ENCODE peak calls at places on chromosomes 7 and 10, in five cellular contexts. One of them, this sample, is unnamed.
A peak's percentile ranks its signal among the peaks of the same experiment; 100 is the strongest.

GRCh38 chr7:29623976-29624375 is 60.3 kb downstream of the PRR15 start:
- DNase-seq in mesenchymal stem cell: no peak
- DNase-seq in PC-9: peak; percentile 82
- DNase-seq in GM23338: no peak
- DNase-seq in stomach: no peak
- DNase-seq in this sample: no peak

GRCh38 chr7:137454169-137455166 is 110.9 kb upstream of the PTN start:
- DNase-seq in stomach: no peak
- DNase-seq in PC-9: no peak
- DNase-seq in GM23338: peak; percentile 66
- DNase-seq in mesenchymal stem cell: peak; percentile 97
- DNase-seq in this sample: no peak

GRCh38 chr7:6395898-6396582 is 51.7 kb downstream of the DAGLB start:
- DNase-seq in GM23338: no peak
- DNase-seq in mesenchymal stem cell: no peak
- DNase-seq in PC-9: no peak
- DNase-seq in stomach: no peak
- DNase-seq in this sample: no peak

GRCh38 chr7:2355079-2356008 is 717 bp downstream of the EIF3B start:
- DNase-seq in GM23338: peak; percentile 75
- DNase-seq in mesenchymal stem cell: peak; percentile 34
- DNase-seq in PC-9: peak; percentile 25
- DNase-seq in stomach: no peak
- DNase-seq in this sample: no peak

GRCh38 chr7:46854958-46855473 is 726.9 kb downstream of the TNS3 start:
- DNase-seq in GM23338: no peak
- DNase-seq in mesenchymal stem cell: peak; percentile 12
- DNase-seq in stomach: no peak
- DNase-seq in PC-9: no peak
- DNase-seq in this sample: no peak

GRCh38 chr7:140888087-140888486 is 36.6 kb downstream of the BRAF start:
- DNase-seq in GM23338: no peak
- DNase-seq in PC-9: no peak
- DNase-seq in mesenchymal stem cell: peak; percentile 46
- DNase-seq in stomach: no peak
- DNase-seq in this sample: no peak

GRCh38 chr10:63713191-63714144 is 192.3 kb downstream of the REEP3 start:
- DNase-seq in PC-9: no peak
- DNase-seq in stomach: peak; percentile 78
- DNase-seq in mesenchymal stem cell: peak; percentile 88
- DNase-seq in GM23338: peak; percentile 99
- DNase-seq in this sample: no peak

GRCh38 chr7:38465946-38466345 is 165.2 kb downstream of the AMPH start:
- DNase-seq in mesenchymal stem cell: no peak
- DNase-seq in PC-9: no peak
- DNase-seq in GM23338: no peak
- DNase-seq in stomach: no peak
- DNase-seq in this sample: no peak

GRCh38 chr10:132878730-132879407 is 63.5 kb downstream of the CFAP46 start:
- DNase-seq in GM23338: peak; percentile 62
- DNase-seq in PC-9: no peak
- DNase-seq in stomach: peak; percentile 10
- DNase-seq in mesenchymal stem cell: no peak
- DNase-seq in this sample: no peak

GRCh38 chr7:913736-914520 is 37.6 kb downstream of the GET4 start:
- DNase-seq in GM23338: no peak
- DNase-seq in PC-9: peak; percentile 98
- DNase-seq in stomach: peak; percentile 88
- DNase-seq in mesenchymal stem cell: no peak
- DNase-seq in this sample: no peak

GRCh38 chr7:18345641-18346234 is 149.8 kb upstream of the HDAC9 start:
- DNase-seq in stomach: peak; percentile 27
- DNase-seq in mesenchymal stem cell: peak; percentile 52
- DNase-seq in GM23338: peak; percentile 88
- DNase-seq in PC-9: peak; percentile 51
- DNase-seq in this sample: no peak

GRCh38 chr7:90222811-90223725 is 11.5 kb downstream of the STEAP2 start:
- DNase-seq in mesenchymal stem cell: no peak
- DNase-seq in PC-9: no peak
- DNase-seq in GM23338: no peak
- DNase-seq in stomach: no peak
- DNase-seq in this sample: no peak

GRCh38 chr7:127652333-127653248 is 597 bp downstream of the SND1 start:
- DNase-seq in mesenchymal stem cell: peak; percentile 53
- DNase-seq in PC-9: no peak
- DNase-seq in stomach: no peak
- DNase-seq in GM23338: peak; percentile 40
- DNase-seq in this sample: no peak

GRCh38 chr10:28925154-28925663 is 247.9 kb downstream of the BAMBI start:
- DNase-seq in stomach: no peak
- DNase-seq in PC-9: no peak
- DNase-seq in GM23338: peak; percentile 74
- DNase-seq in mesenchymal stem cell: no peak
- DNase-seq in this sample: no peak

GRCh38 chr7:97218767-97219166 is 101.3 kb downstream of the SDHAF3 start:
- DNase-seq in stomach: no peak
- DNase-seq in GM23338: no peak
- DNase-seq in mesenchymal stem cell: no peak
- DNase-seq in PC-9: no peak
- DNase-seq in this sample: no peak

GRCh38 chr7:519429-519973 is at the start of gene PDGFA:
- DNase-seq in stomach: peak; percentile 68
- DNase-seq in PC-9: peak; percentile 62
- DNase-seq in GM23338: no peak
- DNase-seq in mesenchymal stem cell: peak; percentile 62
- DNase-seq in this sample: no peak

GRCh38 chr10:110793128-110793812 is 78.5 kb upstream of the PDCD4 start:
- DNase-seq in PC-9: no peak
- DNase-seq in stomach: no peak
- DNase-seq in mesenchymal stem cell: no peak
- DNase-seq in GM23338: no peak
- DNase-seq in this sample: no peak

GRCh38 chr7:44626620-44627019 is 20.2 kb downstream of the OGDH start:
- DNase-seq in GM23338: no peak
- DNase-seq in PC-9: no peak
- DNase-seq in mesenchymal stem cell: no peak
- DNase-seq in stomach: no peak
- DNase-seq in this sample: no peak
- H3K4me1 ChIP-seq in GM23338: peaks cover 18% of the 10 kb centered on the region
- H3K4me1 ChIP-seq in PC-9: peaks cover 14% of the 10 kb centered on the region
- H3K4me1 ChIP-seq in mesenchymal stem cell: peaks cover 21% of the 10 kb centered on the region
- H3K4me1 ChIP-seq in stomach: peaks cover 97% of the 10 kb centered on the region
- H3K4me1 ChIP-seq in this sample: peaks cover 4% of the 10 kb centered on the region

GRCh38 chr7:150668977-150669376 is 16.5 kb upstream of the GIMAP2 start:
- DNase-seq in PC-9: no peak
- DNase-seq in mesenchymal stem cell: no peak
- DNase-seq in GM23338: no peak
- DNase-seq in stomach: no peak
- DNase-seq in this sample: no peak
- H3K4me3 ChIP-seq in PC-9: no peak overlapping the region
- H3K4me3 ChIP-seq in mesenchymal stem cell: no peak overlapping the region
- H3K4me3 ChIP-seq in GM23338: no peak overlapping the region
- H3K4me3 ChIP-seq in stomach: no peak overlapping the region
- H3K4me3 ChIP-seq in this sample: no peak overlapping the region

GRCh38 chr7:21944616-21945373 is 904 bp downstream of the CDCA7L start:
- DNase-seq in mesenchymal stem cell: peak; percentile 57
- DNase-seq in stomach: peak; percentile 86
- DNase-seq in GM23338: peak; percentile 86
- DNase-seq in PC-9: peak; percentile 82
- DNase-seq in this sample: no peak

GRCh38 chr7:21942955-21943354 is 2.7 kb downstream of the CDCA7L start:
- DNase-seq in GM23338: no peak
- DNase-seq in mesenchymal stem cell: peak; percentile 55
- DNase-seq in PC-9: no peak
- DNase-seq in stomach: no peak
- DNase-seq in this sample: no peak

GRCh38 chr7:21945374-21946227 is at the start of gene CDCA7L:
- DNase-seq in stomach: peak; percentile 80
- DNase-seq in PC-9: peak; percentile 95
- DNase-seq in GM23338: peak; percentile 94
- DNase-seq in mesenchymal stem cell: peak; percentile 83
- DNase-seq in this sample: no peak

GRCh38 chr7:21941570-21942224 is 4.0 kb downstream of the CDCA7L start:
- DNase-seq in PC-9: no peak
- DNase-seq in stomach: peak; percentile 57
- DNase-seq in mesenchymal stem cell: peak; percentile 51
- DNase-seq in GM23338: no peak
- DNase-seq in this sample: no peak

GRCh38 chr7:21943436-21943835 is 2.3 kb downstream of the CDCA7L start:
- DNase-seq in PC-9: no peak
- DNase-seq in stomach: no peak
- DNase-seq in GM23338: no peak
- DNase-seq in mesenchymal stem cell: no peak
- DNase-seq in this sample: no peak
- H3K4me1 ChIP-seq in PC-9: peaks cover 53% of the 10 kb centered on the region
- H3K4me1 ChIP-seq in stomach: peaks cover 92% of the 10 kb centered on the region
- H3K4me1 ChIP-seq in GM23338: peaks cover 61% of the 10 kb centered on the region
- H3K4me1 ChIP-seq in mesenchymal stem cell: peaks cover 24% of the 10 kb centered on the region
- H3K4me1 ChIP-seq in this sample: peaks cover 44% of the 10 kb centered on the region

GRCh38 chr7:142334236-142334635 is 76.4 kb upstream of the PRSS58 start:
- DNase-seq in GM23338: no peak
- DNase-seq in mesenchymal stem cell: no peak
- DNase-seq in stomach: no peak
- DNase-seq in PC-9: no peak
- DNase-seq in this sample: no peak
- H3K4me3 ChIP-seq in GM23338: no peak overlapping the region
- H3K4me3 ChIP-seq in mesenchymal stem cell: no peak overlapping the region
- H3K4me3 ChIP-seq in stomach: no peak overlapping the region
- H3K4me3 ChIP-seq in PC-9: no peak overlapping the region
- H3K4me3 ChIP-seq in this sample: no peak overlapping the region

GRCh38 chr10:70510904-70511303 is 32.3 kb downstream of the PALD1 start:
- DNase-seq in GM23338: no peak
- DNase-seq in mesenchymal stem cell: no peak
- DNase-seq in stomach: no peak
- DNase-seq in PC-9: no peak
- DNase-seq in this sample: no peak

GRCh38 chr10:70508912-70509366 is 30.4 kb downstream of the PALD1 start:
- DNase-seq in PC-9: peak; percentile 8
- DNase-seq in GM23338: peak; percentile 36
- DNase-seq in stomach: peak; percentile 31
- DNase-seq in mesenchymal stem cell: peak; percentile 52
- DNase-seq in this sample: no peak

GRCh38 chr10:70512149-70512611 is 33.6 kb downstream of the PALD1 start:
- DNase-seq in mesenchymal stem cell: no peak
- DNase-seq in GM23338: no peak
- DNase-seq in PC-9: no peak
- DNase-seq in stomach: no peak
- DNase-seq in this sample: no peak

GRCh38 chr10:70510453-70510852 is 31.9 kb downstream of the PALD1 start:
- DNase-seq in PC-9: no peak
- DNase-seq in GM23338: no peak
- DNase-seq in mesenchymal stem cell: no peak
- DNase-seq in stomach: no peak
- DNase-seq in this sample: no peak

DNA sequence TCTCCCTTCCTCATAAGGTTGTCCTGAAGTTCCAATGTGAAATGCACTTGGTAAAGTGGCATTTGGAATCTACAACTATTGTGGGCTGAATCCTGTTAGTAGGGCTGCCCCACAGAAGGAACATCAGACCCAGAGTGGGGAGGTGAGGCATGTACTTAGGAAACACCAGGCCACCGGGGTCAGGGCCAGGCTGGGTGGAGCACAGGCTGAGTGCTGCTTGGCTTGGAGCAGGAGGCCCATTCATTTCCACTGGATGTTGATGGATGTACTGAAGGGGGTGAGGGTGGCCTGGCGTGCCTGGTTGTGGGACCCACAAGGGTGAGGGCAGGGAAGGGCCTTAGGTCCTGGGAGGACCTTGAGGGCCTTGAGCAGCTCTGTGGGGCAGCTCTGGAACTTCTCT is 30.8 kb downstream of the PALD1 start:
- DNase-seq in mesenchymal stem cell: no peak
- DNase-seq in GM23338: no peak
- DNase-seq in PC-9: no peak
- DNase-seq in stomach: no peak
- DNase-seq in this sample: no peak
- H3K4me1 ChIP-seq in mesenchymal stem cell: peaks cover 26% of the 10 kb centered on the region
- H3K4me1 ChIP-seq in GM23338: peaks cover 16% of the 10 kb centered on the region
- H3K4me1 ChIP-seq in PC-9: no peaks in the 10 kb centered on the region
- H3K4me1 ChIP-seq in stomach: peaks cover 65% of the 10 kb centered on the region
- H3K4me1 ChIP-seq in this sample: no peaks in the 10 kb centered on the region

GRCh38 chr10:119738962-119739361 is 13.1 kb downstream of the INPP5F start:
- DNase-seq in stomach: no peak
- DNase-seq in GM23338: no peak
- DNase-seq in mesenchymal stem cell: no peak
- DNase-seq in PC-9: no peak
- DNase-seq in this sample: no peak

GRCh38 chr10:119736220-119736619 is 10.4 kb downstream of the INPP5F start:
- DNase-seq in mesenchymal stem cell: no peak
- DNase-seq in PC-9: no peak
- DNase-seq in stomach: no peak
- DNase-seq in GM23338: no peak
- DNase-seq in this sample: no peak

GRCh38 chr10:119737039-119737663 is 11.3 kb downstream of the INPP5F start:
- DNase-seq in PC-9: no peak
- DNase-seq in stomach: no peak
- DNase-seq in mesenchymal stem cell: no peak
- DNase-seq in GM23338: no peak
- DNase-seq in this sample: no peak

GRCh38 chr10:119740096-119740495 is 14.2 kb downstream of the INPP5F start:
- DNase-seq in PC-9: no peak
- DNase-seq in stomach: no peak
- DNase-seq in mesenchymal stem cell: no peak
- DNase-seq in GM23338: no peak
- DNase-seq in this sample: no peak

DNA sequence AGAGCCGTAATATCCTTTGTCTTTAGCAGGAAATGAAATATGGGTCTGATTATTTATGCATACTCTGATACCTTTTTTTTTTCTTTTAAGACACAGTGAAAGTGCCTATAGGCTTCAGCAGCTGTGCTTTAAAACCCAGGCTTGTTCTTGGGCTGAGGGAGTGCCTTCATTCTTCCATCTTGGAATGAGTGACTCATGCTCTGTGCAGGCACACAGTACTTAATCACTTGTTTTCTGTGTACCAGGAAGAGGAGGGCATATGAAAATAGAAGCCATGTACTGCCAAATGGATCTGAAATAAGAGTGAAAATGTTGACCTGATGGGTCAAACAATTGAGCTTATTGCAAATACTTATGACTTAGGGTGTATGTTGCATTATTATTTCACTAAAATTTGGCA is 12.0 kb downstream of the INPP5F start:
- DNase-seq in PC-9: peak; percentile 59
- DNase-seq in stomach: no peak
- DNase-seq in GM23338: peak; percentile 47
- DNase-seq in mesenchymal stem cell: peak; percentile 84
- DNase-seq in this sample: peak; percentile 84
- H3K4me3 ChIP-seq in PC-9: peak overlapping the region; percentile 32
- H3K4me3 ChIP-seq in stomach: no peak overlapping the region
- H3K4me3 ChIP-seq in GM23338: no peak overlapping the region
- H3K4me3 ChIP-seq in mesenchymal stem cell: no peak overlapping the region
- H3K4me3 ChIP-seq in this sample: peak overlapping the region; percentile 52

GRCh38 chr10:78803710-78804109 is 265.1 kb upstream of the ZMIZ1 start:
- DNase-seq in mesenchymal stem cell: no peak
- DNase-seq in PC-9: no peak
- DNase-seq in GM23338: no peak
- DNase-seq in stomach: no peak
- DNase-seq in this sample: no peak
- H3K4me1 ChIP-seq in mesenchymal stem cell: peaks cover 12% of the 10 kb centered on the region
- H3K4me1 ChIP-seq in PC-9: peaks cover 43% of the 10 kb centered on the region
- H3K4me1 ChIP-seq in GM23338: no peaks in the 10 kb centered on the region
- H3K4me1 ChIP-seq in stomach: peaks cover 57% of the 10 kb centered on the region
- H3K4me1 ChIP-seq in this sample: no peaks in the 10 kb centered on the region